ENCODE peak calls at places on chromosomes 5 and 9, in eight cellular contexts. X is T-helper 2 cell; A is hypothalamus; T is stimulated activated CD8-positive, alpha-beta memory T cell treated with anti-CD3 and anti-CD28 coated beads, Interleukin-15, amount 100 ng/mL, for 24 hours; G is myocyte; F is vagina; Q is NCI-H2171; H is stimulated activated CD4-positive, alpha-beta T cell treated with anti-CD3 and anti-CD28 coated beads, Interleukin-2, amount 100 ng/mL, for 48 hours. J is an unnamed sample.

GRCh38 chr5:176741566-176742211 is 68.7 kb upstream of the UNC5A start:
- DNase-seq in T (no peak), H (no peak), X (no peak), G (no peak), F (peak; percentile 72), Q (no peak), A (no peak), J (no peak)

GRCh38 chr5:79983618-79984017 is 7.4 kb downstream of the MTX3 start:
- DNase-seq in A (no peak), F (no peak), G (no peak), H (no peak), X (no peak), T (no peak), Q (no peak), J (no peak)

GRCh38 chr9:3576358-3576757 is 50.6 kb upstream of the RFX3 start:
- DNase-seq in X (no peak), Q (no peak), G (no peak), F (no peak), H (no peak), A (no peak), T (no peak), J (no peak)

GRCh38 chr9:134128727-134129679 is 6.9 kb upstream of the WDR5 start:
- DNase-seq in A (no peak), F (peak; percentile 67), T (no peak), Q (no peak), X (no peak), G (peak; percentile 48), H (no peak), J (no peak)

GRCh38 chr5:176671890-176672615 is 24.8 kb downstream of the TSPAN17 start:
- DNase-seq in F (no peak), Q (no peak), H (no peak), T (no peak), A (no peak), X (no peak), G (no peak), J (no peak)

GRCh38 chr9:89887286-89887685 is 282.5 kb downstream of the GADD45G start:
- DNase-seq in T (no peak), H (no peak), A (no peak), X (no peak), F (no peak), Q (no peak), G (no peak), J (no peak)

GRCh38 chr5:173920866-173921265 is 32.7 kb downstream of the CPEB4 start:
- DNase-seq in H (no peak), F (no peak), G (peak; percentile 61), A (no peak), Q (no peak), X (no peak), T (no peak), J (no peak)

GRCh38 chr5:57818397-57818796 is 335.8 kb upstream of the ACTBL2 start:
- DNase-seq in G (no peak), Q (no peak), F (no peak), A (no peak), X (no peak), T (no peak), H (no peak), J (no peak)

GRCh38 chr5:177117441-177118045 is 16.0 kb upstream of the NSD1 start:
- DNase-seq in A (no peak), F (no peak), G (no peak), H (no peak), Q (no peak), X (no peak), T (no peak), J (no peak)

GRCh38 chr5:116885825-116886224 is 311.2 kb upstream of the SEMA6A start:
- DNase-seq in F (no peak), X (no peak), T (no peak), H (no peak), G (no peak), Q (no peak), A (no peak), J (no peak)

GRCh38 chr9:128706045-128706444 is 3.7 kb downstream of the PKN3 start:
- DNase-seq in A (no peak), H (no peak), F (no peak), T (no peak), X (no peak), G (no peak), Q (no peak), J (no peak)

GRCh38 chr5:146016764-146017484 is 80.5 kb downstream of the SH3RF2 start:
- DNase-seq in H (no peak), A (no peak), G (no peak), F (no peak), Q (no peak), T (no peak), X (no peak), J (no peak)

GRCh38 chr9:129368458-129368978 is 190.5 kb upstream of the IER5L start:
- DNase-seq in X (no peak), Q (no peak), T (no peak), G (peak; percentile 47), H (no peak), F (no peak), A (no peak), J (no peak)

GRCh38 chr9:132802121-132802795 is 75.8 kb downstream of the AK8 start:
- DNase-seq in H (no peak), F (peak; percentile 75), G (no peak), Q (no peak), A (no peak), T (no peak), X (no peak), J (no peak)

GRCh38 chr9:130786526-130786925 is 48.5 kb upstream of the ABL1 start:
- DNase-seq in F (no peak), G (no peak), A (no peak), H (no peak), Q (no peak), X (no peak), T (no peak), J (no peak)

GRCh38 chr9:133460405-133461175 is 812 bp downstream of the CACFD1 start:
- DNase-seq in X (no peak), H (no peak), T (no peak), G (peak; percentile 48), F (no peak), Q (peak; percentile 96), A (no peak), J (peak; percentile 38)

GRCh38 chr9:77793909-77794308 is 145.8 kb upstream of the GNA14 start:
- DNase-seq in T (no peak), G (peak; percentile 52), H (no peak), Q (no peak), X (no peak), A (no peak), F (no peak), J (no peak)

J was measured in activated CD4-positive, alpha-beta T cell treated with anti-CD3 and anti-CD28 coated beads, Interleukin-2, amount 50 U/mL, for 1 hour.